ENCODE peak calls at places on chromosomes 7 and 10, in seven cellular contexts. One of them, this sample, is unnamed.

GRCh38 chr7:131521651-131522163 is 34.7 kb downstream of the PODXL start:
- DNase-seq in IMR-90: no peak
- DNase-seq in A549: no peak
- DNase-seq in CD4-positive, alpha-beta memory T cell: no peak
- DNase-seq in foreskin keratinocyte: no peak
- DNase-seq in esophagus squamous epithelium: no peak
- DNase-seq in spleen: peak; percentile 69
- DNase-seq in this sample: no peak

GRCh38 chr10:17031656-17032630 is 97.7 kb downstream of the CUBN start:
- DNase-seq in IMR-90: no peak
- DNase-seq in A549: no peak
- DNase-seq in CD4-positive, alpha-beta memory T cell: no peak
- DNase-seq in foreskin keratinocyte: no peak
- DNase-seq in esophagus squamous epithelium: no peak
- DNase-seq in spleen: no peak
- DNase-seq in this sample: no peak

GRCh38 chr10:33352154-33352553 is 17.7 kb upstream of the NRP1 start:
- DNase-seq in IMR-90: peak; percentile 91
- DNase-seq in A549: no peak
- DNase-seq in CD4-positive, alpha-beta memory T cell: no peak
- DNase-seq in foreskin keratinocyte: no peak
- DNase-seq in esophagus squamous epithelium: no peak
- DNase-seq in spleen: no peak
- DNase-seq in this sample: no peak

GRCh38 chr7:113000316-113001020 is 86.2 kb downstream of the GPR85 start:
- DNase-seq in IMR-90: no peak
- DNase-seq in A549: no peak
- DNase-seq in CD4-positive, alpha-beta memory T cell: no peak
- DNase-seq in foreskin keratinocyte: no peak
- DNase-seq in esophagus squamous epithelium: no peak
- DNase-seq in spleen: no peak
- DNase-seq in this sample: no peak

GRCh38 chr7:7843972-7844371 is 124.6 kb upstream of the GLCCI1 start:
- DNase-seq in IMR-90: no peak
- DNase-seq in A549: no peak
- DNase-seq in CD4-positive, alpha-beta memory T cell: no peak
- DNase-seq in foreskin keratinocyte: no peak
- DNase-seq in esophagus squamous epithelium: no peak
- DNase-seq in spleen: no peak
- DNase-seq in this sample: no peak

GRCh38 chr7:51013861-51014511 is 231.3 kb upstream of the GRB10 start:
- DNase-seq in IMR-90: no peak
- DNase-seq in A549: no peak
- DNase-seq in CD4-positive, alpha-beta memory T cell: no peak
- DNase-seq in foreskin keratinocyte: no peak
- DNase-seq in esophagus squamous epithelium: no peak
- DNase-seq in spleen: no peak
- DNase-seq in this sample: no peak

GRCh38 chr7:114088541-114088940 is 169.7 kb upstream of the PPP1R3A start:
- DNase-seq in IMR-90: no peak
- DNase-seq in A549: no peak
- DNase-seq in CD4-positive, alpha-beta memory T cell: no peak
- DNase-seq in foreskin keratinocyte: no peak
- DNase-seq in esophagus squamous epithelium: no peak
- DNase-seq in spleen: no peak
- DNase-seq in this sample: no peak

GRCh38 chr10:48634984-48635557 is 30.2 kb upstream of the ARHGAP22 start:
- DNase-seq in IMR-90: no peak
- DNase-seq in A549: no peak
- DNase-seq in CD4-positive, alpha-beta memory T cell: no peak
- DNase-seq in foreskin keratinocyte: no peak
- DNase-seq in esophagus squamous epithelium: no peak
- DNase-seq in spleen: no peak
- DNase-seq in this sample: no peak

DNA sequence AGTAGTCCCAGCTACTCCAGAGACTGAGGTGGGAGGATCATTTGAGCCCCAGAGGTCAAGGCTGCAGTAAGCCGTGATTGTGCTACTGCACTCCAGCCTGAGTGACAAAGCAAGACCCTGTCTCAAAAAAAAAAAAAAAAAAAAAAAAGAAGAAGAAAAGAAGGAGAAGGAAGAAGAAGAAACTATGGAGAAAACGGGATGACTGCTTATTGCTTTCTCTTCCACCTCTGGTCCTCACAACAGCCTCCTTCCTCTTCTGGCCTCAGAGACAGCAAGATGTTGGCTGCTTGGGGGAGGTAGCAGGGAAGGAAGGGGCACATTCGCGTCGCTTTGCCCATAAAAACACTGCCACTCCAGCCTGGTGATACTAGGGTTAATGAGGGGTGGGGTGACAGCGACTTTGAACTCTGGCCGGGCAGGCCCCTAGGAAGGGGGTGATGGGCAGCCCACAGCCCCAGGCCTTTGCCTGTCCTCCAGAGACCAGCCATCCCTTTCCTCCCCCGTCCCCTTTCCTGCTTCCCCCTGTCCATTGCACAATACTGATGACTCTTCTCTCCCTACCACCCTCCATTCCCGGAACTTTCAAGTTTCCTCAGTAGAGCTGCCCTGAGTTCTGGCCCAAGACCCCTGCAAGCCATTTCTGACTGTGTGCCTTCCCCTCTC is 2.0 kb upstream of the CUEDC2 start:
- DNase-seq in IMR-90: peak; percentile 64
- DNase-seq in A549: no peak
- DNase-seq in CD4-positive, alpha-beta memory T cell: no peak
- DNase-seq in foreskin keratinocyte: no peak
- DNase-seq in esophagus squamous epithelium: no peak
- DNase-seq in spleen: no peak
- DNase-seq in this sample: no peak
- H3K4me1 ChIP-seq in IMR-90: peaks cover 13% of the 10 kb centered on the region
- H3K4me1 ChIP-seq in A549: peaks cover 14% of the 10 kb centered on the region
- H3K4me1 ChIP-seq in CD4-positive, alpha-beta memory T cell: peaks cover 62% of the 10 kb centered on the region
- H3K4me1 ChIP-seq in foreskin keratinocyte: no peaks in the 10 kb centered on the region
- H3K4me1 ChIP-seq in esophagus squamous epithelium: peaks cover 9% of the 10 kb centered on the region
- H3K4me1 ChIP-seq in spleen: peaks cover 28% of the 10 kb centered on the region
- H3K4me1 ChIP-seq in this sample: peaks cover 28% of the 10 kb centered on the region

GRCh38 chr10:114694735-114695134 is 36.7 kb upstream of the ABLIM1 start:
- DNase-seq in IMR-90: no peak
- DNase-seq in A549: peak; percentile 73
- DNase-seq in CD4-positive, alpha-beta memory T cell: peak; percentile 12
- DNase-seq in foreskin keratinocyte: no peak
- DNase-seq in esophagus squamous epithelium: no peak
- DNase-seq in spleen: no peak
- DNase-seq in this sample: no peak

GRCh38 chr10:114694062-114694461 is 36.0 kb upstream of the ABLIM1 start:
- DNase-seq in IMR-90: no peak
- DNase-seq in A549: no peak
- DNase-seq in CD4-positive, alpha-beta memory T cell: peak; percentile 27
- DNase-seq in foreskin keratinocyte: no peak
- DNase-seq in esophagus squamous epithelium: no peak
- DNase-seq in spleen: no peak
- DNase-seq in this sample: peak; percentile 25

GRCh38 chr10:114691442-114691941 is 33.4 kb upstream of the ABLIM1 start:
- DNase-seq in IMR-90: peak; percentile 80
- DNase-seq in A549: no peak
- DNase-seq in CD4-positive, alpha-beta memory T cell: no peak
- DNase-seq in foreskin keratinocyte: peak; percentile 67
- DNase-seq in esophagus squamous epithelium: no peak
- DNase-seq in spleen: no peak
- DNase-seq in this sample: no peak

GRCh38 chr10:114698271-114699185 is 40.5 kb upstream of the ABLIM1 start:
- DNase-seq in IMR-90: peak; percentile 55
- DNase-seq in A549: no peak
- DNase-seq in CD4-positive, alpha-beta memory T cell: no peak
- DNase-seq in foreskin keratinocyte: no peak
- DNase-seq in esophagus squamous epithelium: no peak
- DNase-seq in spleen: no peak
- DNase-seq in this sample: no peak

DNA sequence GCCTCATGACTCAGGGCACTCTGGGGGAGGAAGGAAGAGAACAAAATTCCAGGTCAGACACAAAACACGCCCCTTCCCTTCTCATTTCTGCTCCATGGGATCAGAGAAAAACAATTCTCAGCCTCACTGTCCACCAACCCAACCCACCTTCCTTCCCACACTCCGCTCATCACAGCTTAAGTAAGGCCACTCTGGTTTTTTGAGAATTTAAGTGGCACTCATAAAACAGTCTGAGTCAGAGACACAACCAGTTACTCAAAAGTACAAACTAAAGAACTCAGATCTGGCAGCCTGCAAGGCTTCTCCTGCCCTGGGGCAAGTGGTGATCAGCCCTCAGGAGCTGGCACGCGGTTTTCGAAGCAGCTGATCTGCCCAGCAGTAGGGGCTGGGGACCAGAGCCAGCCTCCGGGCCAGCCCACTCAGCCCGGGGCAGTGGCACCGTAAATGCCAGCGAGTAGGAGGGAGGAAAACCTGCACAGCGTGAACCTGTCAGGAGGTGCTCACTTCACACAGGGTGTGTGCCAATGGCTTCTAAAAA is 39.1 kb upstream of the ABLIM1 start:
- DNase-seq in IMR-90: peak; percentile 37
- DNase-seq in A549: no peak
- DNase-seq in CD4-positive, alpha-beta memory T cell: no peak
- DNase-seq in foreskin keratinocyte: peak; percentile 74
- DNase-seq in esophagus squamous epithelium: no peak
- DNase-seq in spleen: no peak
- DNase-seq in this sample: no peak
- H3K27ac ChIP-seq in IMR-90: no peak overlapping the region
- H3K27ac ChIP-seq in A549: peak overlapping the region; percentile 25
- H3K27ac ChIP-seq in CD4-positive, alpha-beta memory T cell: no peak overlapping the region
- H3K27ac ChIP-seq in foreskin keratinocyte: no peak overlapping the region
- H3K27ac ChIP-seq in esophagus squamous epithelium: peak overlapping the region; percentile 70
- H3K27ac ChIP-seq in spleen: no peak overlapping the region
- H3K27ac ChIP-seq in this sample: no peak overlapping the region

GRCh38 chr7:150954986-150955518 is 23.1 kb downstream of the KCNH2 start:
- DNase-seq in IMR-90: no peak
- DNase-seq in A549: no peak
- DNase-seq in CD4-positive, alpha-beta memory T cell: no peak
- DNase-seq in foreskin keratinocyte: no peak
- DNase-seq in esophagus squamous epithelium: no peak
- DNase-seq in spleen: no peak
- DNase-seq in this sample: no peak

GRCh38 chr7:150952331-150953050 is 25.6 kb downstream of the KCNH2 start:
- DNase-seq in IMR-90: no peak
- DNase-seq in A549: no peak
- DNase-seq in CD4-positive, alpha-beta memory T cell: no peak
- DNase-seq in foreskin keratinocyte: no peak
- DNase-seq in esophagus squamous epithelium: no peak
- DNase-seq in spleen: peak; percentile 61
- DNase-seq in this sample: no peak

GRCh38 chr7:150954201-150954985 is 23.7 kb downstream of the KCNH2 start:
- DNase-seq in IMR-90: no peak
- DNase-seq in A549: no peak
- DNase-seq in CD4-positive, alpha-beta memory T cell: no peak
- DNase-seq in foreskin keratinocyte: no peak
- DNase-seq in esophagus squamous epithelium: no peak
- DNase-seq in spleen: no peak
- DNase-seq in this sample: no peak

GRCh38 chr7:150951521-150951920 is 26.6 kb downstream of the KCNH2 start:
- DNase-seq in IMR-90: no peak
- DNase-seq in A549: no peak
- DNase-seq in CD4-positive, alpha-beta memory T cell: no peak
- DNase-seq in foreskin keratinocyte: no peak
- DNase-seq in esophagus squamous epithelium: no peak
- DNase-seq in spleen: peak; percentile 68
- DNase-seq in this sample: no peak

DNA sequence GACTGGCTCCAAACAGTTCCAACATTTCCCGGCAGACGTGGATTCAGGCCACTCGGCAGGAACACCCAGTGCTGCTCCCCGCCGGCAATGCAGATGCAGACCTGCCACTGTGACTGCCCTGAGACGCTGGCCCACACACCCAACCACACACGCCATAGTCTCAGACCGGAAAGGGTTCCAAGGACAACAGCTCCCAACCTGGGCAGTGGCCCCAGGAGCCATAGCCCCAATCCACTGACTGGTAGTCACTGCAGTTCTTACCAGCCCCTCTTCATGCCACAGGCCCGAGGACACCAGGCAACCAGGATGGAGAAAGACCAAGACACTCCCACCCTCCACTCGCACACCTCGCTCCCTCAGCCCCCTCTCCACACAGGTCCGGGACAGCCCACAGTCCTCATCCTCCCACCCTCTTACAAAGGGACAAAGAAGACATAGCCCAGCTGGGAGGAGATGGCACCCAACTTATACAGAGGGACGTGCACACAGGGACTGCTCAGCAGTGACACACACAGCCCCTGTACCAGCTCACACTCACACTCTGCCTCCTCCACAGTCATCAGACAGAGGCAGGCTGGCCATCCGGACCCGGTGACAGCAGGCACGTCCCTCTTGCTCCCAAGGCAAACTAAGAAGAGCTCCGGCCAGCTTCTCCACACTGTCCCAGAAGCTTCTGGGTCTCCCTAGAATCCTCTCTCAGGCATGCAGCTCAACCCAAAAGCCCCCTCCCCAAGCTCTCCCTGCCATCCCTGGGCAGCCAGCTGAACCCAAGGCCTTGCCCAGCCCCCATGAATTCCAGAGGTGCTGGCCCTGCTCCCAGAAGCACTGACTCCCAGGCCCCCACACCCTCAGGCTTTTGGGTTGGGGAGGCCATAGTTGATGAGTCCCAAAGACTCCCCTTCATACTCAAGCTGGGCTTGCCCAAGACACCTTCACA is 24.8 kb downstream of the KCNH2 start:
- DNase-seq in IMR-90: no peak
- DNase-seq in A549: no peak
- DNase-seq in CD4-positive, alpha-beta memory T cell: no peak
- DNase-seq in foreskin keratinocyte: no peak
- DNase-seq in esophagus squamous epithelium: no peak
- DNase-seq in spleen: peak; percentile 63
- DNase-seq in this sample: no peak
- H3K4me1 ChIP-seq in IMR-90: peaks cover 11% of the 10 kb centered on the region
- H3K4me1 ChIP-seq in A549: no peaks in the 10 kb centered on the region
- H3K4me1 ChIP-seq in CD4-positive, alpha-beta memory T cell: no peaks in the 10 kb centered on the region
- H3K4me1 ChIP-seq in foreskin keratinocyte: no peaks in the 10 kb centered on the region
- H3K4me1 ChIP-seq in esophagus squamous epithelium: peaks cover 8% of the 10 kb centered on the region
- H3K4me1 ChIP-seq in spleen: no peaks in the 10 kb centered on the region
- H3K4me1 ChIP-seq in this sample: no peaks in the 10 kb centered on the region

DNA sequence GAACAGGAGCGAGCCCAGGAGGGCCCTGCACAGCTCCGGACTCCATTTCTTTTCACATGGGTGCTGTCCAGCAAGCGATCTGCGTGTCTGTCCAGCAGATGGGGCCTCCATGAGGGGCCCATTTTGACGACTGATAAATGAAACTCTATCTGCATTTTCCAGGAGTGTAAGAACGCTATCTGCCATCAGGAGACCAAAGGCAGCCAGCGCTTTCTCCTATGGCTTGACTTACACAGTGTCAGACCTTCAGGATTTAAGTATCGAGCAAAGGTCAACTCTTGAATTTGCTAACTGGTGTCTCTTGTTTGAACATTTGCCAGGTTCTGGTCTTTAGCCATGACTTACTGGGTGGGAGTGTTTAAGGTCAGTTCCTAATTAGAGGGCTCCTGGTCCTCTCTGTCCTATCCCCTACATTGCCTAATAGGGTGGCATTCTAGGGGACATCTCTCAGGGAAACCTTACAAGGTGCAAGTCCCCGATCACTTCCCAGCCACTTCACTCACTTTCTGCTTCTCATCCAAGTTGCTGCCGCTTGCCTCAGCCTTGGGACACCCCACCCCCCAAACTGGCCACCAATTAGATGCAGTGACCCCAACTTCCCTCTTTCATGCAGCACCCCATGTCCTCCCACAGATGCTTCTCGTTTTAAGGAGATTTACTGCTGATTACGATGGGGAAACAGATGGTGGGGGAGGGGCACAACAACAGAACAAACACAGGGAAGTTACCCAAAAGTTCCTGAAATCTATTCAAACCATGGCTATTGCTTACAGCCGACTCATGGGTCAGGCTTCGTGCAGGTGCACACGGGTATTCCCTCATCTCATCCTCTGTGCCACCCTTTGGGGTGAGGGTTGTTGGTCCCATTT is 20.0 kb downstream of the VSIR start:
- DNase-seq in IMR-90: no peak
- DNase-seq in A549: no peak
- DNase-seq in CD4-positive, alpha-beta memory T cell: no peak
- DNase-seq in foreskin keratinocyte: no peak
- DNase-seq in esophagus squamous epithelium: no peak
- DNase-seq in spleen: peak; percentile 90
- DNase-seq in this sample: no peak
- H3K27ac ChIP-seq in IMR-90: no peak overlapping the region
- H3K27ac ChIP-seq in A549: no peak overlapping the region
- H3K27ac ChIP-seq in CD4-positive, alpha-beta memory T cell: peak overlapping the region; percentile 40
- H3K27ac ChIP-seq in foreskin keratinocyte: no peak overlapping the region
- H3K27ac ChIP-seq in esophagus squamous epithelium: peak overlapping the region; percentile 80
- H3K27ac ChIP-seq in spleen: peak overlapping the region; percentile 86
- H3K27ac ChIP-seq in this sample: peak overlapping the region; percentile 74

This sample was measured in naive thymus-derived CD4-positive, alpha-beta T cell.